ENCODE peak calls at places on chromosomes 1 and 21, in five cellular contexts. I, U, E, S and A are unnamed samples.
A peak's percentile ranks its signal among the peaks of the same experiment; 100 is the strongest.

GRCh38 chr1:54367613-54368012 is 38.6 kb downstream of the SSBP3 start:
- DNase-seq in U (no peak), I (no peak), S (no peak), E (no peak), A (no peak)

GRCh38 chr1:182698977-182699672 is 14.7 kb upstream of the RGS8 start:
- DNase-seq in I (no peak), S (no peak), E (no peak), U (no peak), A (peak; percentile 79)

GRCh38 chr21:21673959-21674358 is 675.8 kb downstream of the NCAM2 start:
- DNase-seq in U (no peak), I (no peak), S (no peak), E (no peak), A (no peak)

GRCh38 chr21:24045775-24046215 is 1561.5 kb downstream of the MRPL39 start:
- DNase-seq in S (peak; percentile 78), E (no peak), I (no peak), U (peak; percentile 44), A (peak; percentile 74)

GRCh38 chr1:37475380-37476086 is 1.2 kb downstream of the ZC3H12A start:
- DNase-seq in E (no peak), I (peak; percentile 60), U (peak; percentile 30), S (no peak), A (peak; percentile 74)

GRCh38 chr1:24914226-24915069 is 15.6 kb downstream of the RUNX3 start:
- DNase-seq in S (peak; percentile 70), U (no peak), E (no peak), I (no peak), A (no peak)

GRCh38 chr1:41322835-41323234 is 38.4 kb upstream of the FOXO6 start:
- DNase-seq in I (peak; percentile 60), E (no peak), S (no peak), U (peak; percentile 36), A (no peak)

GRCh38 chr1:66605419-66605997 is 71.6 kb downstream of the SGIP1 start:
- DNase-seq in I (no peak), E (no peak), S (no peak), U (no peak), A (no peak)

GRCh38 chr1:245877976-245878375 is 629.1 kb downstream of the SMYD3 start:
- DNase-seq in S (no peak), I (no peak), E (no peak), U (no peak), A (no peak)

GRCh38 chr21:37264808-37265207 is 2.3 kb downstream of the VPS26C start:
- DNase-seq in E (no peak), U (no peak), I (no peak), S (no peak), A (no peak)

GRCh38 chr1:118154220-118154619 is 30.8 kb downstream of the SPAG17 start:
- DNase-seq in I (no peak), S (peak; percentile 65), E (no peak), U (no peak), A (no peak)

GRCh38 chr1:230707732-230708630 is 5.9 kb downstream of the AGT start:
- DNase-seq in I (no peak), E (no peak), U (no peak), S (no peak), A (no peak)